ENCODE peak calls at places on chromosome 18, in nine cellular contexts. M, H, Y, S, O, F, D, E and Q are unnamed samples.

GRCh38 chr18:57787068-57787682 is 15.9 kb downstream of the ATP8B1 start:
- DNase-seq in S (no peak), Y (no peak), O (no peak), E (no peak), D (no peak), H (peak), F (no peak), M (no peak), Q (no peak)

GRCh38 chr18:59388180-59388579 is 29.1 kb upstream of the LMAN1 start:
- DNase-seq in Y (no peak), D (no peak), O (no peak), F (no peak), E (no peak), S (no peak), H (no peak), M (no peak), Q (no peak)

GRCh38 chr18:46408334-46408987 is 248.6 kb downstream of the LOXHD1 start:
- DNase-seq in M (no peak), Y (no peak), D (no peak), S (no peak), H (no peak), E (no peak), F (no peak), O (no peak), Q (no peak)

GRCh38 chr18:40470753-40471152 is 1484.3 kb upstream of the PIK3C3 start:
- DNase-seq in O (no peak), Y (no peak), H (no peak), F (no peak), E (no peak), D (no peak), S (no peak), M (no peak), Q (no peak)

GRCh38 chr18:25921677-25922421 is 168.6 kb downstream of the SS18 start:
- DNase-seq in E (peak), Y (peak), H (peak), D (peak), F (no peak), O (no peak), S (no peak), M (peak), Q (no peak)

GRCh38 chr18:67525328-67526110 is 9.0 kb upstream of the DSEL start:
- DNase-seq in Y (peak), D (peak), O (no peak), S (peak), M (peak), H (peak), F (peak), E (peak), Q (no peak)

GRCh38 chr18:56575819-56576663 is 62.4 kb downstream of the TXNL1 start:
- DNase-seq in S (peak), O (no peak), D (peak), E (peak), F (no peak), Y (peak), H (peak), M (peak), Q (no peak)

GRCh38 chr18:25435462-25435782 is 83.5 kb upstream of the ZNF521 start:
- DNase-seq in D (no peak), H (no peak), S (no peak), Y (no peak), O (no peak), F (no peak), E (no peak), M (no peak), Q (no peak)

GRCh38 chr18:21741511-21742322 is 1.1 kb downstream of the MIB1 start:
- DNase-seq in D (peak), F (no peak), E (peak), O (peak), Y (peak), H (peak), M (peak), S (no peak), Q (no peak)

GRCh38 chr18:77203851-77204250 is 45.8 kb upstream of the GALR1 start:
- DNase-seq in M (no peak), F (no peak), O (no peak), H (no peak), E (no peak), D (no peak), Y (no peak), S (no peak), Q (no peak)

GRCh38 chr18:79853303-79853992 is 55.7 kb downstream of the KCNG2 start:
- DNase-seq in E (no peak), H (no peak), S (no peak), F (peak), Y (no peak), O (peak), D (no peak), M (no peak), Q (no peak)

DNA sequence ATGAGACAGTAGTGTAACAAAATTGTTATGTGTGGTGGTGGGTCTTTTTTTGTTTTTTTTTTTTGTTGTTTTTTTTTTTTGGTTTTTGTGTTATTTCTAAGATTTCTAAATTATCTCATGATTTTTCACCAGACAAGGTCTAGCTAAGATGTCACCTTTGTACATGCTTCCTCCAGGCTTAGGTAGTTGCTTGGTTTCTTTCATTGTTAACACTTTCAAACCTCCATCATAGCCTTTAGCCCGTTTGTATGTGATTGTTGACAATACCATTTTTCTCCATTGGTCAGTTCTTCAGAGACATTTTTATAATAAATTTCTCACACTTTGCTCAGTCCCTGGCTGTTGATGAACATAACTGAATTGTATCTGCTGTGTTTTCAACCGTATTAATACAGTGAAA is 2.2 kb downstream of the RELCH start:
- DNase-seq in H (no peak), O (no peak), S (no peak), Y (no peak), E (no peak), F (no peak), M (no peak), D (no peak), Q (no peak)
- TF ChIP-seq CTCF in H (no peak), O (no peak), S (no peak), Y (no peak), E (no peak), F (no peak), M (no peak), D (no peak), Q (no peak)

DNA sequence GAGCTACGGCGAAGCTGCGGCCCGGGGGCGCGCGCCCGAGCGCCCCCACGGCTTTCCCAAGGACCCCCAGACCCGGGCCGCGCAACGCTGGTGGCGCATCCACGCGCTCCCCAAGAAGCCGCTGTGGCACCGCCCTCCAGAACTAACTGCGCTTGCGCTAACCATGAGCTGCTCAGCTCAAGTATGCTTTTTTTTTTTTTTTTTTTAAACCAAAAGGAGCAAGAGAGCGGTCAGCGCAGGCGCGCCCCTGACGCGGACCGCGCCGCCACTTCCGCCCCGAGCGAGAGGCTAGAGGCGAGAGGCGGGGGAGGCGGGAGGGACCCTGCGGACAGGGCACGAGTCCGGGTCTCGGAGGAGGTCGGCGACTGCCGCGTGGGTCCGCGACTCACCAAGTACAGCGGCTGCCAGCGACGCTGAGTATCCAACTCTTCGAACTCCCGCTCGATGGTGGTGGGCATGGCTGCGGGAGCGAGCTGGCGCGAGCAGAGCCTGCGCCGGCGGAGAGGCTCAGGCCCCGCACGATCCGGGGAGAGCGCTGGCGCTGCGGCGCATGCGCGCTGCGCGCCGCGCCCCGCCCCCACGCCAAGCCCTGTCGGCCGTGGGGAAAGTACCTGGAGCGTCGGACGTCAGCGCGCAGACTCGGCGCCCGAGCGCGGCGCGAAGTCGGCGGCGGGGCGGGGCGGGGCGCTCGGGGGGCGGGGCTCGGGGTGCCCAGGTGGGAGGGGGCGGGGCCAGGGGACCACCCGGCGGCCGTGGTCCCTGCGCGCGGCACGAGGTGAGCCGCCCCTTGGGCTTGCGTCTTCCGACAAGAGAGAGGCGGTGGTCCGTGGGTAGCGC is at the start of gene PTPN2:
- DNase-seq in M (peak), H (peak), O (peak), D (peak), E (peak), S (peak), Y (peak), F (peak), Q (peak)
- TF ChIP-seq CTCF in M (no peak), H (no peak), O (no peak), D (no peak), E (no peak), S (no peak), Y (no peak), F (no peak), Q (no peak)

GRCh38 chr18:65791753-65792152 is 40.9 kb downstream of the CDH7 start:
- DNase-seq in D (no peak), E (no peak), H (no peak), Y (no peak), O (no peak), S (no peak), M (no peak), F (no peak), Q (no peak)

GRCh38 chr18:65786400-65786948 is 35.7 kb downstream of the CDH7 start:
- DNase-seq in O (no peak), E (no peak), H (no peak), F (no peak), D (no peak), M (no peak), S (no peak), Y (no peak), Q (no peak)

GRCh38 chr18:65788373-65788772 is 37.6 kb downstream of the CDH7 start:
- DNase-seq in H (peak), D (peak), Y (no peak), E (no peak), M (peak), S (no peak), O (no peak), F (no peak), Q (no peak)
- TF ChIP-seq CTCF in H (no peak), D (no peak), Y (no peak), E (no peak), M (peak), S (no peak), O (peak), F (no peak), Q (no peak)

DNA sequence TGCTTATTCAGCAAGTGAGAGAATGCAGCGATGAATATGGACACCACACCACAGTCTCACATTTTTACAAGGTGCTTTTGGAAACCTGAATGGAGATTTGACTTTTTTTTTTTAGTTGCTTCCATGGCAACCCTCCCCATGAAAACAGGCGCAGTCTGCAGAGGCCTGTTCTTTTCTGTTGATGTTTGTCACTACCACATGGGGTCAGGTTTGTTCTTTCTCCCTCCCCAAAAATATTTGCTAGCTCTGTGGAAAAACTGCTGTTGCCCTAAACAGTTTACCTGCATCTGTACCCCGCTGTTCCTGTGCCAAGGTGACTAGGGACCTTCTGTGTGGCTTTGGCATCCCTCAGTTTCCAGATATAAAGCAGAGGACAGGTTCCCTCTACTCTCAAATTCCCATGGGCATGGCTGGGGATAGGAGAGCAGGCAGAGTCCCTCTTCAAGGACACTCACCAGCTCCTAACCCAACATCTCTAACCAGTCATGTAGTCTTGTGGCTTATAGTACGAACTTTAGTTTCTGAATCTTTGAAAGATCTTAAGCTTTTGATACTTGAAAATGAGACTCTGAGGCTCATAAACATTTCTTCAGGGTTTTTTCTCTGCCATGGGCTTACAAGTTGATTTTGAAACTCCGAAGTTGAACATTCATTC is 14.7 kb upstream of the MAPRE2 start:
- DNase-seq in D (no peak), Y (no peak), H (no peak), E (no peak), F (no peak), O (no peak), S (no peak), M (no peak), Q (no peak)
- TF ChIP-seq CTCF in D (no peak), Y (no peak), H (no peak), E (no peak), F (peak), O (no peak), S (no peak), M (peak), Q (no peak)

DNA sequence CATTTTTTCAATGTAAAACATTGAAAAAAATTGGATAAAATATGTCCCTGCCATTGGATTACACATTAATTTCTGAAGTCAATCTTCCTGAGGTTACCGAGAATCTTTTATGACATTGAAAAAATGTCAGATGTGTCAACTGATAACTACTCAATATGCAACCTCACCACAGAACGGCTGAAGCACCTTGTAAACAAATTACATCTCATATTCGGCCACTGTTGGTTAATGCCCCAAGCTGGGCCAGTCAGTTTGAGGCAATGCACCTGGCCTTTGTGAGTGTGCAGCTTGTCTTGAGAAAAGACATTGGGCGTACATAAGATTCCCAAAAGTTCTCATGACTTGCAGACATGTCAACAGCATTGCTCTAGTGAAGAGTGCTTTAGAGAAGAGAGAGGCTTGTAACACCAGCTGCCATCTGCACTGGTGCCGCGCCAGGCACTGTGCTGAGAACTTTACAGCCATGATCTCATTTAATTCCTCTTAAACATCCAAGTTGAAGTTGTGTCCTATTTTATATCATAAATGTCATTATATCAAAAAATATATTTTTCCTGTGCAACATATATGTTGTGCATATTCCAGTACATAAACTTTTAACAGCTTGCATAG is 112.7 kb upstream of the SLC35G4 start:
- DNase-seq in Y (no peak), H (no peak), F (no peak), M (no peak), O (no peak), E (no peak), D (no peak), S (no peak), Q (no peak)
- TF ChIP-seq CTCF in Y (no peak), H (no peak), F (no peak), M (no peak), O (no peak), E (no peak), D (no peak), S (no peak), Q (no peak)

GRCh38 chr18:49340446-49340845 is 120.0 kb downstream of the DYM start:
- DNase-seq in O (no peak), E (peak), S (peak), H (no peak), Y (peak), D (no peak), F (no peak), M (no peak), Q (no peak)

GRCh38 chr18:49339146-49339545 is 121.3 kb downstream of the DYM start:
- DNase-seq in D (no peak), S (no peak), H (no peak), O (no peak), F (no peak), E (no peak), M (no peak), Y (no peak), Q (no peak)

GRCh38 chr18:49332679-49333078 is 127.8 kb downstream of the DYM start:
- DNase-seq in Y (no peak), S (no peak), D (no peak), F (no peak), H (no peak), M (no peak), E (no peak), O (no peak), Q (no peak)

DNA sequence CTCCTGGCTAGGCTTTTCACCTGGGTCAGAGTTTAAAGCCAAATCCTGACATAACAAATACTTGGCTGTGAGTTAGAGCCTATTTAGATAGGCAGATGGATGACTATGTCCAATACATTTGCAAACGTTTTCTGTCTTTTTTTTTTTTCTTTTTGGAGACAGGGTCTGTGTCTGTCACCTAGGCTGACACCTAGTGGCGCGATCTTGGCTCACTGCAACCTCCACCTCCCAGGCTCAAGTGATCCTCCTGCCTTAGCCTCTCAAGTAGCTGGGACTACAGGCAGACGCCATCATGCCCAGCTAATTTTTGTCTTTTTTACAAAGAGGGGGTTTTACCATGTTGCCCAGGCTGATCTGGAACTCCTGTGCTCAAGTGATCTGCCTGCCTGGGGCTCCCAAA is 124.8 kb downstream of the DYM start:
- DNase-seq in E (no peak), S (no peak), H (peak), F (no peak), Y (no peak), M (no peak), D (no peak), O (no peak), Q (no peak)
- TF ChIP-seq CTCF in E (no peak), S (no peak), H (no peak), F (no peak), Y (no peak), M (peak), D (no peak), O (peak), Q (no peak)

GRCh38 chr18:64116806-64117205 is 32.1 kb downstream of the LINC00305 start:
- DNase-seq in D (no peak), E (no peak), F (no peak), M (no peak), S (peak), Y (no peak), H (no peak), O (no peak), Q (no peak)

GRCh38 chr18:64115906-64116305 is 33.0 kb downstream of the LINC00305 start:
- DNase-seq in O (no peak), S (no peak), Y (no peak), D (no peak), M (peak), E (peak), H (no peak), F (no peak), Q (no peak)

DNA sequence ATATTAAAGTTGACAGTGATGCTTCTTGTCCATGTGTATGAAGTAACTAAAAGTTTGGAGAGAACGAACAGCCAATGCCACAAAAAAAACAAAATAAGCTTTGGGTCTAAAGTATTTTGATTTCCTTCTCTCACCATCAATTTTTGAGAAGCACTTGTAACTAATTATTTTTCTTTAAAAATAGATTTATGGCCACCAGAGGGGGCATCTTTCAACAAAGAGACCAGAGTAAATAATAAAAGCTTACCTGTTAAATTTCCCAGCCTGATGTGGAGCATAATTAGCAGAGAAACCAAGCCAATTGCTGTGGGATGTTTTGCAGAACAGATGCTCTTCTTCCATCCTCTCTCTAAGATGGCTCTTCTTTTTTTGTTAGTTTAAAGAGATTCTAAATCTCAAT is 29.0 kb downstream of the LINC00305 start:
- DNase-seq in M (no peak), S (peak), D (peak), H (no peak), Y (no peak), O (no peak), F (no peak), E (no peak), Q (no peak)
- TF ChIP-seq CTCF in M (peak), S (peak), D (peak), H (no peak), Y (no peak), O (peak), F (peak), E (no peak), Q (no peak)

DNA sequence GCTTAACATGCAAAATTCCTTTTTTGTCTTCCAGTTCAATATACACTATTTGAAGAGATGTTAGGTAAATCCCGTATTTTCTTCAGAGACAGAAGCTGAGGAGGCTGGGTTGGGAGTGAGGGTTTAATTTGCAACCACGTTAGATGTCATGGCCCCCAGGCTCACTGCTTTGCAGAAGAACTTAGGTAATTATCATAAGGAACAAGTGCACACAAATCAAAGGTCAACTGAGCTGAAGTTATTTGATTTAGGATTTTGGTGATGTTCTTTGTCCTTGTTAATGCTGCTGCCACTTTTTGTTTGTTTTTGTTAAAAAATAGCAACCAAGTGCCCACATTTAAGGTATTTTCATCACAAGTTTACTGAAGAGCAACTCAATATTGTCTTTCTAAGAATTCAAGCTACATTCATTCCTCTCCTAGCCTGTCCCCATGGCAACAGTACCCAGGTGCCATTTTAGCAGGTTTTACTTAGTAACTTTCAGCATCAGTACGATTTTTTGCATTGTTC is 63.0 kb upstream of the NDUFV2 start:
- DNase-seq in Y (no peak), D (no peak), M (no peak), F (no peak), H (no peak), E (no peak), O (no peak), S (no peak), Q (no peak)
- TF ChIP-seq CTCF in Y (no peak), D (no peak), M (no peak), F (no peak), H (no peak), E (no peak), O (no peak), S (no peak), Q (no peak)

DNA sequence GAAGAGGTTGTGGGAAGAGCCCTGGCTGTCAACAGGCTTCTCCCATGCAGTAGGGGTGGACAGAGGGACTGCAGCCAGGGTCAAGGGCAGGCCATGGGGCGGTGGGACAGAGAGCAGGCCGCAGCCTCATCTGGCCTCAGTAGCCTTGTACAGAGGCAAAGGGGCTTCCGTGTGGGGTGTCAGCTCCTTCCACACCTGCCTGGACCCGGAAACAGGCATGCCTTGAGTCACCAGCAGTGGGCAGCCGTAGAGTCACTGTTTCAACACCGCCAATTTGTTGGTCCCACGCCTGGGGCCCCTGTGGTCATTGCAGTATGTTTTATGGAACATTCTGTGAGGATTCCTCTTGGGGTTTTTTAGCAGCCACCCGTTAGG is 173.0 kb downstream of the SMAD7 start:
- DNase-seq in O (no peak), Y (peak), M (peak), F (peak), E (peak), S (no peak), H (no peak), D (peak), Q (no peak)
- TF ChIP-seq CTCF in O (no peak), Y (peak), M (peak), F (no peak), E (peak), S (peak), H (no peak), D (no peak), Q (no peak)